ENCODE peak calls at places on chromosome 15, in ten cellular contexts. D is tibial nerve, S is HFF-Myc, I is right cardiac atrium, O is thyroid gland, Y is fibroblast of lung, Z is tibial artery, R is sigmoid colon, E is hepatocyte, B is H7. Q is an unnamed sample.
A peak's percentile ranks its signal among the peaks of the same experiment; 100 is the strongest.

GRCh38 chr15:89749951-89750559 is 994 bp downstream of the MESP1 start:
- DNase-seq in Z (no peak), B (no peak), D (no peak), E (no peak), O (peak; percentile 77), S (no peak), I (no peak), R (no peak), Y (no peak), Q (no peak)

GRCh38 chr15:52159645-52160044 is 31.5 kb downstream of the GNB5 start:
- DNase-seq in R (no peak), D (no peak), I (no peak), E (no peak), Z (no peak), O (no peak), Y (no peak), S (no peak), B (no peak), Q (no peak)

GRCh38 chr15:77002954-77003912 is 8.3 kb downstream of the PSTPIP1 start:
- DNase-seq in S (no peak), B (no peak), R (peak; percentile 80), I (peak; percentile 45), D (peak; percentile 52), Y (no peak), Z (peak; percentile 77), O (no peak), E (no peak), Q (no peak)

GRCh38 chr15:51884041-51884440 is 54.6 kb downstream of the TMOD3 start:
- DNase-seq in Y (no peak), I (no peak), B (no peak), D (no peak), Z (no peak), E (no peak), O (no peak), R (no peak), S (no peak), Q (no peak)

GRCh38 chr15:59537384-59537783 is 74.2 kb upstream of the GCNT3 start:
- DNase-seq in D (no peak), E (no peak), B (no peak), I (no peak), S (no peak), Z (no peak), Y (no peak), O (no peak), R (peak; percentile 14), Q (no peak)

GRCh38 chr15:100229181-100230163 is 112.3 kb downstream of the ADAMTS17 start:
- DNase-seq in S (no peak), E (no peak), D (no peak), R (no peak), I (no peak), B (no peak), Z (no peak), O (no peak), Y (no peak), Q (peak; percentile 76)

GRCh38 chr15:34490421-34491193 is 53.0 kb upstream of the GOLGA8A start:
- DNase-seq in Y (no peak), R (no peak), I (no peak), Z (no peak), S (no peak), B (peak; percentile 65), O (no peak), E (peak; percentile 10), D (no peak), Q (no peak)

GRCh38 chr15:48250640-48251076 is 44.6 kb downstream of the SLC12A1 start:
- DNase-seq in D (peak; percentile 68), B (peak; percentile 47), O (peak; percentile 57), S (peak; percentile 65), E (peak; percentile 67), Z (peak; percentile 33), I (peak; percentile 28), Y (peak; percentile 81), R (no peak), Q (peak; percentile 88)

GRCh38 chr15:77025066-77025435 is 30.1 kb downstream of the PSTPIP1 start:
- DNase-seq in Z (no peak), S (no peak), E (no peak), B (peak; percentile 57), R (peak; percentile 46), O (no peak), I (no peak), D (no peak), Y (no peak), Q (no peak)

GRCh38 chr15:29514931-29515330 is 245.3 kb upstream of the NSMCE3 start:
- DNase-seq in E (no peak), B (no peak), R (no peak), S (no peak), I (no peak), Y (no peak), D (no peak), Z (no peak), O (no peak), Q (no peak)

GRCh38 chr15:62112616-62113593 is 46.1 kb downstream of the C2CD4A start:
- DNase-seq in R (no peak), E (peak; percentile 81), I (no peak), O (peak; percentile 6), D (no peak), Z (no peak), S (no peak), B (no peak), Y (peak; percentile 86), Q (no peak)

GRCh38 chr15:66842710-66843441 is 140.8 kb downstream of the SMAD6 start:
- DNase-seq in I (peak; percentile 92), B (peak; percentile 83), S (no peak), Y (peak; percentile 64), E (peak; percentile 89), R (peak; percentile 91), O (peak; percentile 90), D (peak; percentile 59), Z (peak; percentile 90), Q (peak; percentile 85)

GRCh38 chr15:92807971-92808571 is 92.1 kb upstream of the CHD2 start:
- DNase-seq in D (peak; percentile 36), R (no peak), B (peak; percentile 51), S (no peak), Z (no peak), I (no peak), O (no peak), E (peak; percentile 41), Y (no peak), Q (no peak)

GRCh38 chr15:100438570-100438969 is 90.2 kb downstream of the CERS3 start:
- DNase-seq in D (peak; percentile 65), O (peak; percentile 79), R (peak; percentile 79), Z (peak; percentile 55), E (peak; percentile 90), Y (peak; percentile 12), B (no peak), S (no peak), I (peak; percentile 76), Q (peak; percentile 82)

GRCh38 chr15:45646220-45646619 is 11.4 kb downstream of the SQOR start:
- DNase-seq in O (no peak), B (no peak), R (no peak), Y (peak; percentile 55), E (no peak), S (no peak), Z (no peak), D (no peak), I (no peak), Q (no peak)
- H3K4me3 ChIP-seq in O (no peak overlapping the region), B (no peak overlapping the region), R (no peak overlapping the region), Y (no peak overlapping the region), E (no peak overlapping the region), S (no peak overlapping the region), Z (no peak overlapping the region), D (no peak overlapping the region), I (no peak overlapping the region), Q (no peak overlapping the region)

GRCh38 chr15:25582886-25583285 is 144.1 kb upstream of the UBE3A start:
- DNase-seq in O (no peak), B (no peak), I (no peak), Y (no peak), S (no peak), R (no peak), Z (no peak), D (no peak), E (no peak), Q (no peak)
- H3K4me3 ChIP-seq in O (no peak overlapping the region), B (no peak overlapping the region), I (no peak overlapping the region), Y (no peak overlapping the region), S (no peak overlapping the region), R (no peak overlapping the region), Z (no peak overlapping the region), D (no peak overlapping the region), E (no peak overlapping the region), Q (no peak overlapping the region)

DNA sequence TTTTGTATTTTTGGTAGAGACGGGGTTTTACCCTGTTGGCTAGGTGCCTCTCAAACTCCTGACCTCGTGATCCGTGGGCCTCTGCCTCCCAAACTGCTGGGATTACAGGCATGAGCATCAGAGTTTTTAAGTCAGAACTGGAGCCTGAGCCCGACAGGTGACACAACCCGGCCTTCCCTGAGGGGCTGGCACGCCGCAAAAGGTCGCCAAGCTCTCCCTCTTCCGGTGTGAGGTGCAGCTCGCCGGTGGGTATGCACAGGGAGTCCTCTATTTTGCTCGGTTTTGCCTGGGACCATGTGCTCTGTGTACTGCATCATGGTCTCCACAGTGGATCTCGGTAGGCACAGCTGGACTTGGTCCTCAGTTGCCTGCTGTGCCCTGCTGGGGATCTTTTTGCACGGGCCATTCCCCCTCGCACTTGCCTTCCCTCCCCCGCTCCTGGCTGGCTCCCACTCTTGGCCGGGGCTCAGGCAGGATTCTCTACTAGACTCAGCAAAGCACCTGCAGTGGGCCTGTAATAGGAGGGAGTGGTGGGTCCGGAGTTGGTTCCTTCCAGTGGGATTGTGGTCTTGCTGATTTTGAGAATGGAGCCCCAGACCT is 101.2 kb upstream of the KLF13 start:
- DNase-seq in B (no peak), O (no peak), D (no peak), Y (no peak), E (no peak), R (no peak), S (no peak), I (no peak), Z (no peak), Q (no peak)
- H3K4me3 ChIP-seq in B (no peak overlapping the region), O (no peak overlapping the region), D (no peak overlapping the region), Y (no peak overlapping the region), E (no peak overlapping the region), R (no peak overlapping the region), S (no peak overlapping the region), I (no peak overlapping the region), Z (no peak overlapping the region), Q (no peak overlapping the region)

DNA sequence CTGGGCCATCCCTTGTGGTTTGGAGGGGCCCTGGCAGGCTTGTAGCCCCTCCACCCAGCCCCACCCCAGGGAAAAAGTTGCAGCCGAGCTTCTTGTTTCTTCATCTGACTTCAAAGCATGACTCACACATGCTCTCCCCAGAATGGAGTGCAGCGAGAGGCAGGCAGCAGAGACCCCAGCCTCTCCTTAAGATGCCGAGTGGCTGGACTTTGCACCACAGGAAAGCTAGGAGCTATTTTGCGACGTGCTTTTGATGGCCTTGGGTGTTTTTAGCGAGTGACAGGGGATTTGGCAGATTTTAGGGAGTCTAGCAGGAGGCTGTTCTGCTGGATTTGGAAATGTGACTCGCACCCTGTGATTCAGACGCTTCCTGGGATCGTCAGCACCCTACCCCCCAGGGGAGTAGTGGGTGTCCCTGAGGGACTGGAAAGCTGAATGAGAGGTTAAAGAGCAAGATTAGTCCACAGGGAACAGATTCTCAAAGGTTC is 14.2 kb downstream of the BAHD1 start:
- DNase-seq in D (no peak), B (no peak), O (no peak), S (no peak), Y (peak; percentile 63), I (peak; percentile 13), Z (no peak), E (peak; percentile 52), R (no peak), Q (no peak)
- H3K4me3 ChIP-seq in D (no peak overlapping the region), B (no peak overlapping the region), O (no peak overlapping the region), S (no peak overlapping the region), Y (no peak overlapping the region), I (no peak overlapping the region), Z (no peak overlapping the region), E (no peak overlapping the region), R (no peak overlapping the region), Q (no peak overlapping the region)